ENCODE peak calls at places on chromosome 15, in four cellular contexts. S is endodermal cell, L is suprapubic skin, X is astrocyte. K is an unnamed sample.

GRCh38 chr15:66830358-66830757 is 128.3 kb downstream of the SMAD6 start:
- DNase-seq in L (no peak), S (no peak), X (peak), K (peak)

GRCh38 chr15:56244237-56244810 is 645 bp upstream of the RFX7 start:
- DNase-seq in X (peak), S (peak), L (peak), K (peak)

GRCh38 chr15:65460948-65461347 is 38.2 kb upstream of the IGDCC4 start:
- DNase-seq in X (peak), L (no peak), S (no peak), K (peak)

GRCh38 chr15:99105516-99106341 is 849 bp downstream of the SYNM start:
- DNase-seq in L (peak), S (peak), X (peak), K (peak)

GRCh38 chr15:56042982-56043980 is 49.9 kb upstream of the NEDD4 start:
- DNase-seq in X (no peak), S (no peak), L (no peak), K (no peak)

GRCh38 chr15:25185156-25185710 is 230.4 kb downstream of the SNRPN start:
- DNase-seq in X (no peak), L (no peak), S (peak), K (no peak)

GRCh38 chr15:88512606-88513005 is 33.9 kb downstream of the DET1 start:
- DNase-seq in X (peak), S (no peak), L (no peak), K (no peak)

GRCh38 chr15:24858737-24859601 is 95.8 kb upstream of the SNRPN start:
- DNase-seq in L (no peak), S (peak), X (peak), K (no peak)

GRCh38 chr15:100671858-100672543 is 69.6 kb downstream of the ASB7 start:
- DNase-seq in S (peak), X (no peak), L (no peak), K (peak)

GRCh38 chr15:67157779-67158366 is 92.5 kb downstream of the SMAD3 start:
- DNase-seq in L (no peak), X (no peak), S (no peak), K (no peak)

GRCh38 chr15:66934315-66934930 is 131.0 kb upstream of the SMAD3 start:
- DNase-seq in X (no peak), S (peak), L (peak), K (no peak)

GRCh38 chr15:100284191-100284590 is 57.6 kb downstream of the ADAMTS17 start:
- DNase-seq in X (no peak), S (peak), L (no peak), K (no peak)

GRCh38 chr15:66931768-66932633 is 133.4 kb upstream of the SMAD3 start:
- DNase-seq in X (peak), L (peak), S (peak), K (peak)

GRCh38 chr15:90352109-90352893 is at the start of gene ZNF774:
- DNase-seq in L (peak), X (peak), S (peak), K (peak)

GRCh38 chr15:64070106-64070505 is 23.5 kb downstream of the CIAO2A start:
- DNase-seq in X (no peak), L (no peak), S (no peak), K (no peak)

GRCh38 chr15:52735231-52736089 is 54.7 kb downstream of the ONECUT1 start:
- DNase-seq in S (peak), X (peak), L (no peak), K (peak)
- TF ChIP-seq CTCF in S (peak), X (peak), L (peak), K (peak)

DNA sequence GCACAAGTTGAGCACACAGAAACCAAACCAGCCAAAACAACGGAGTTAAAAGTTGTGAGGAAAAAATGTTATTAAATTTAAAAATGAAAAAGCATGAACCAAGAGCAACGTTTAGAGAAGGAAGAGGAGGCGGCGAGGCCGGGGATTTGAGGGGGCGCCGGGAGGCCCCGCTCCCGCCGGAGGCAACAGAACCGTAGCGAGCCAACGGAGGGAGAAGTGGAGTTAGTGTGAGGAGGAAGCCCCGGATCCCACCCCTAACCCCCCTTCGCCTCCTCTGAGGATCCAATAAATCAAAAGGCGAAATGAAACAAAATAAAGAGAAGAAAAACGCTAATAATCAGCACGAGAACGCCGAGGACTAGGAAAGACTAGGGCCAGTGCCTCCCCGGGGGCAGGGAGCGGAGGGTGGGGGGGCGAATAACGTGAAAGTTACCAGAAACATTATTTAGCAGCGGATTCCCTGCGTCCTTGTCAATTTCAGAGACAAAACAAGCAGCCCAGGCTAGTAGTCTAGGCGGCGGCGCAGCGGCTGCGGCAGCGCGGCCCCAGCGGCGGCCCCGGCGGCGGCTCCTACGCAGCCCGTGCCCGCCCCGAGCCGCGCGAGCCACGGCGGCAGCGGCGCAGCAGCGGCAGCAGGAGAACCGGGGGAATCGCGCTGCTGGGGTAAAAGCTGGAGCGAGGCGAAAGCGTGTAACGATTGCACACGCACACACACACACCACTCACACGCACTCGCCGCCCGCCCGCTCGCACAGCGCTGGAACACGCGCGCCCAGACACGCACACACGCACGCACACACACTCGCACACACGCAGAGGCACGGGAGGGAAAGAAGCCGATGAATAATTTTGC is 1.7 kb downstream of the MEIS2 start:
- DNase-seq in X (no peak), S (peak), L (no peak), K (peak)
- H3K4me3 ChIP-seq in X (peak), S (peak), L (peak), K (peak)

GRCh38 chr15:91857224-91857585 is 3.7 kb downstream of the SLCO3A1 start:
- DNase-seq in L (no peak), S (no peak), X (no peak), K (no peak)

GRCh38 chr15:91857772-91858171 is 4.3 kb downstream of the SLCO3A1 start:
- DNase-seq in S (no peak), L (no peak), X (no peak), K (no peak)

GRCh38 chr15:91853968-91854943 is 748 bp downstream of the SLCO3A1 start:
- DNase-seq in S (peak), X (no peak), L (no peak), K (no peak)

GRCh38 chr15:91855241-91855640 is 1.7 kb downstream of the SLCO3A1 start:
- DNase-seq in X (no peak), L (no peak), S (no peak), K (no peak)

DNA sequence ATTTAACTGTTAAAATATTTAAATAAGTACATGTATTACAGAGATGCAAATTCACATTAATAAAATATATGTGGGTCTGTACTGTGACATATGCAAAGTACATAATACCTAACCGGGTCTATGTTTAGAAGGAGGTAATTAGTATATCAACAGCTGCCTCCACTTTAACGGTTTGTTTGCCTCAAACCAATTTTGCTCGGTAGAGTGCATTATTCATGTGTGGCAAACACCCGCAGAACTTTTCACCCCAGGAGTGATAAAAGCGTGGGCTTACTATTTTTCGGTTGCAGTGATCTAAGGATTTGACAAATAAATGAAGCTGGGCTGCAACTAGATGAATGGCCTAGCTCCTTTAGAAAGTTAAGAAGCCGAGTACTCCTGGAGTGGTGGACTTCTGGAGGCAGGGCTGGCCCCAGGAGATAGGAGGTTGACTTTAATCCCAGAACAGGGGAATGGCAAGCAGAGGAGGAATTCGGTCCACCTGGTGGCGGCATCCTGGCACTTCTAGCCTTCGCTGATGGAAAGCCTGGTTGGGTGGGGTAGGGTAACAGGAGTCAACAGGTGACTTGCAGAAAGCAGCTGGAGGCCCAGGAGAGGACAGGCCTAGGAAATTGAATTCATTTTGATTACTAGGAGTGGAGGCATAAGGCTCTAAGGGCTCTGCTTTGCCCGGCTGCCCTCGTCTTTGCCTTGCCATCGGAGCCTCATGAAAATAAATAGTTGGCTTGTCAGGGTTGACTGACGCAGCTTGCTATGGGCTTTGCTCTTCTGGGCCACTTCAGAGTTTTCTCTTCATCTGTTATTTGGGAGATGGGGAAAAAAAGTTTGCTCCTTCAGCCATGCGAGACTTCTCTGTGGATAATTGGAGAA is 2.4 kb downstream of the SLCO3A1 start:
- DNase-seq in L (no peak), S (peak), X (no peak), K (no peak)
- TF ChIP-seq CTCF in L (peak), S (peak), X (no peak), K (no peak)

GRCh38 chr15:60391722-60392340 is 6.0 kb downstream of the ANXA2 start:
- DNase-seq in S (peak), X (no peak), L (no peak), K (peak)
- H3K4me3 ChIP-seq in S (peak), X (peak), L (peak), K (peak)

GRCh38 chr15:74695597-74696397 is at the start of gene EDC3:
- DNase-seq in X (peak), S (peak), L (peak), K (peak)
- TF ChIP-seq CTCF in X (no peak), S (no peak), L (no peak), K (no peak)

DNA sequence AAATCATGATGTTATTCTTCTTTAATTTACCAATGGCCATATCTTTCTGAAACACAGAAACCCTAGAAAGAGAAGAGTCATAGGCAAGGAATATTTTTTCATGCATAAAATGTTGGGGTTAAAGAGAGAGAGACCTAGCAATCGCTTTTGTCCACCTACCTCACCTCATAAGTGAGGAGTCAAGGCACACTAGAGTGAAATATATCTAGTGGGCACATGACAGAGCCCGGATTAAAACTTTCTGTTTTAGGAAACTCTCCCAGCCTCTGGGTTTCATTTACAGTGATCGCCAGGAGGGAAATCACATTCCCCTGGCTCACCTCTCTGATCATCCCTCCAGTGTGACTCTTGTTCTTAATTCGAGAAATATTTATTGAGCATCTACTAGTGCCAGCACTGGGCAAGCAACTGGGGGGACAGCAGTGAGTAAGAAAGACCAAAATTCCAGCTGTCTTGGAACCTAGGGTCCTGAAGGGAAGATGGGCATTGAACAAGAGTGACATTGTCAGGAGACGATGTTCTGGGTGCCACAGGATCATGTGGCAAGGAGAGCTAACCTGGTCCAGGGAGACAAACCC is 1.3 kb downstream of the CAPN3 start:
- DNase-seq in X (no peak), L (no peak), S (no peak), K (no peak)
- H3K4me3 ChIP-seq in X (no peak), L (no peak), S (no peak), K (no peak)

GRCh38 chr15:70266412-70267089 is 168.8 kb upstream of the TLE3 start:
- DNase-seq in S (no peak), X (peak), L (peak), K (peak)

GRCh38 chr15:70264014-70264492 is 166.3 kb upstream of the TLE3 start:
- DNase-seq in S (no peak), X (peak), L (no peak), K (no peak)

GRCh38 chr15:70264738-70265465 is 167.2 kb upstream of the TLE3 start:
- DNase-seq in X (no peak), S (no peak), L (no peak), K (no peak)

GRCh38 chr15:70265986-70266385 is 168.3 kb upstream of the TLE3 start:
- DNase-seq in X (no peak), S (no peak), L (no peak), K (no peak)

GRCh38 chr15:70265466-70265978 is 167.8 kb upstream of the TLE3 start:
- DNase-seq in L (no peak), S (no peak), X (no peak), K (no peak)
- TF ChIP-seq CTCF in L (no peak), S (peak), X (no peak), K (peak)

DNA sequence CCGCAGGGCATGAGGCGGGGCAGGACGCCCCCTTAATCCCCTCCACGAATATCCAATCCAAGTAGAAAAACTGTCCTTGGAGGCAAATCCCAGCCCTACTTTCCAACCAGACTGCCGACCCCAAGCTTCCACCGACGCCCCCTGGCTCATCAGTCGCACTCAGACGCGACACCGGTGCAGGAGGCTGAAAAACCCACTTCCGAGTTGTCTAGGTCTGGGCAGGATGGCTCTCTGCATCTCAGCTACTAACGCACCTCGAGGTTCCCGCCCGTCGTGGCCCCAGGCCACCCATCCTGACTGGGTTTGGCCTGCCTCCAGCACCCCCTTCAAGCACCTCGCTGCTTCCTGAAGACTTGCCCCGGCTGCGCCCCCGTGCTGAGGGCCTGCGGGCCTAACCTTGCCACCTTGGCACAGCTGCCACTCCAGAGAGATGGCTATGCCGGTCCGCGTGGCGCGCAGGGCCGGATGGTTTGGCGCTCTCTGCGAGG is 15.5 kb downstream of the RGMA start:
- DNase-seq in X (no peak), L (peak), S (peak), K (no peak)
- H3K4me3 ChIP-seq in X (peak), L (peak), S (peak), K (peak)

GRCh38 chr15:86256628-86257027 is 177.0 kb downstream of the AGBL1 start:
- DNase-seq in X (no peak), S (no peak), L (no peak), K (no peak)

DNA sequence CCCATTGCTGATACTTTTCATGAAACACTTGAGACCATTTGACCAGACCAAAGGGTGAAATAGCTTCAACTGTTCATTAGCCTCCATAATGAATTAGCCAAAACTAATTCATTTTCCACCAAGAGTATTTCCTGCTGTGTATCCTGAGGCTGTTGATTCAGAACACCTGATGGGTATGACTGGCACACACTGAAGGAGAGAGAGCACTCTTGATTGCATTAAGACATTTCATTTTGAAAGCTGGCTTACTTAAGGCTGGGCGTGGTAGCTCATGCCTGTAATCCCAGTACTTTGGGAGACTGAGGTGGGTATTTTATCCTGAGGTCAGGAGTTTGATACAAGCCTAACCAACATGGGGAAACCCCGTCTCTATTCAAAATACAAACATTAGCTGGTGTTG is 175.6 kb downstream of the AGBL1 start:
- DNase-seq in L (no peak), X (no peak), S (no peak), K (no peak)
- TF ChIP-seq CTCF in L (no peak), X (no peak), S (no peak), K (no peak)

GRCh38 chr15:45118996-45119395 is 4.9 kb downstream of the DUOXA2 start:
- DNase-seq in L (no peak), S (no peak), X (no peak), K (no peak)

GRCh38 chr15:45116006-45116481 is 1.9 kb downstream of the DUOXA2 start:
- DNase-seq in S (no peak), X (no peak), L (no peak), K (no peak)

GRCh38 chr15:45118131-45118588 is 4.0 kb downstream of the DUOXA2 start:
- DNase-seq in X (peak), S (peak), L (peak), K (peak)

GRCh38 chr15:45116482-45117326 is 2.6 kb downstream of the DUOXA2 start:
- DNase-seq in X (no peak), S (no peak), L (no peak), K (no peak)

GRCh38 chr15:45117327-45118130 is 3.4 kb downstream of the DUOXA2 start:
- DNase-seq in S (no peak), L (no peak), X (no peak), K (no peak)
- H3K4me3 ChIP-seq in S (no peak), L (peak), X (no peak), K (no peak)

K was measured in choroid plexus epithelial cell.